ENCODE peak calls at places on chromosomes 11 and 22, in ten cellular contexts. B is HEK293T; V is stimulated activated CD8-positive, alpha-beta memory T cell treated with anti-CD3 and anti-CD28 coated beads, Interleukin-15, amount 100 ng/mL, for 4 hours; J is posterior cingulate gyrus; G is IMR-90; Y is naive thymus-derived CD8-positive, alpha-beta T cell; Z is gastrocnemius medialis; Q is T47D; I is neural crest cell; K is brain pericyte. L is an unnamed sample.

GRCh38 chr11:14644396-14645246 is 1.0 kb downstream of the PDE3B start:
- DNase-seq in B (peak), V (peak), J (peak), G (no peak), Y (peak), Z (no peak), Q (no peak), I (peak), K (no peak), L (peak)

GRCh38 chr22:27075028-27075678 is 417.8 kb downstream of the MIAT start:
- DNase-seq in B (no peak), V (no peak), J (no peak), G (no peak), Y (no peak), Z (no peak), Q (peak), I (no peak), K (no peak), L (no peak)

GRCh38 chr11:69925366-69926196 is 106.4 kb upstream of the FGF3 start:
- DNase-seq in B (no peak), V (no peak), J (no peak), G (peak), Y (no peak), Z (no peak), Q (no peak), I (no peak), K (no peak), L (no peak)

GRCh38 chr22:28977481-28977971 is 84.1 kb downstream of the C22orf31 start:
- DNase-seq in B (no peak), V (no peak), J (no peak), G (no peak), Y (no peak), Z (peak), Q (no peak), I (no peak), K (no peak), L (no peak)

GRCh38 chr11:76209956-76210885 is 3.9 kb upstream of the WNT11 start:
- DNase-seq in B (peak), V (no peak), J (no peak), G (peak), Y (peak), Z (peak), Q (peak), I (peak), K (no peak), L (no peak)

GRCh38 chr11:117259417-117259816 is 26.9 kb downstream of the RNF214 start:
- DNase-seq in B (no peak), V (no peak), J (no peak), G (peak), Y (no peak), Z (no peak), Q (no peak), I (no peak), K (no peak), L (no peak)

GRCh38 chr11:326592-326841 is 5.9 kb upstream of the IFITM3 start:
- DNase-seq in B (no peak), V (no peak), J (no peak), G (no peak), Y (no peak), Z (no peak), Q (no peak), I (no peak), K (no peak), L (no peak)

GRCh38 chr11:18001191-18001590 is 11.7 kb downstream of the SERGEF start:
- DNase-seq in B (no peak), V (no peak), J (no peak), G (peak), Y (no peak), Z (no peak), Q (no peak), I (no peak), K (no peak), L (no peak)

GRCh38 chr11:125933030-125933813 is 12.6 kb upstream of the VSIG10L2 start:
- DNase-seq in B (no peak), V (no peak), J (no peak), G (no peak), Y (no peak), Z (no peak), Q (no peak), I (no peak), K (no peak), L (no peak)

GRCh38 chr11:86952933-86953637 is 2.1 kb downstream of the FZD4 start:
- DNase-seq in B (no peak), V (no peak), J (no peak), G (peak), Y (no peak), Z (peak), Q (no peak), I (no peak), K (no peak), L (no peak)

GRCh38 chr11:122285021-122285420 is 169.0 kb upstream of the BLID start:
- DNase-seq in B (no peak), V (no peak), J (no peak), G (peak), Y (no peak), Z (no peak), Q (no peak), I (no peak), K (no peak), L (no peak)

GRCh38 chr11:14339356-14339755 is 19.6 kb downstream of the RRAS2 start:
- DNase-seq in B (no peak), V (no peak), J (no peak), G (no peak), Y (no peak), Z (no peak), Q (no peak), I (no peak), K (no peak), L (no peak)

GRCh38 chr11:113681711-113682410 is 24.2 kb downstream of the TMPRSS5 start:
- DNase-seq in B (peak), V (no peak), J (no peak), G (no peak), Y (no peak), Z (no peak), Q (no peak), I (no peak), K (no peak), L (no peak)

GRCh38 chr11:76236092-76237026 is 30.1 kb upstream of the WNT11 start:
- DNase-seq in B (peak), V (peak), J (peak), G (peak), Y (no peak), Z (no peak), Q (peak), I (no peak), K (peak), L (no peak)

GRCh38 chr11:5367461-5368074 is 16.0 kb upstream of the OR51M1 start:
- DNase-seq in B (no peak), V (no peak), J (no peak), G (peak), Y (no peak), Z (no peak), Q (no peak), I (no peak), K (no peak), L (no peak)

GRCh38 chr11:60498853-60499252 is 6.3 kb downstream of the MS4A12 start:
- DNase-seq in B (no peak), V (no peak), J (no peak), G (no peak), Y (no peak), Z (no peak), Q (no peak), I (no peak), K (no peak), L (no peak)

GRCh38 chr11:45930031-45930794 is 7.8 kb downstream of the LARGE2 start:
- DNase-seq in B (no peak), V (no peak), J (no peak), G (no peak), Y (peak), Z (no peak), Q (no peak), I (no peak), K (no peak), L (no peak)

GRCh38 chr11:84757711-84758110 is 869.4 kb downstream of the DLG2 start:
- DNase-seq in B (no peak), V (no peak), J (no peak), G (no peak), Y (no peak), Z (no peak), Q (no peak), I (no peak), K (no peak), L (no peak)

GRCh38 chr22:16717699-16718558 is 107.3 kb downstream of the XKR3 start:
- DNase-seq in B (peak), V (no peak), J (no peak), G (no peak), Y (no peak), Z (no peak), Q (peak), I (no peak), K (no peak), L (no peak)

GRCh38 chr22:38766076-38766777 is 10.4 kb upstream of the SUN2 start:
- DNase-seq in B (peak), V (no peak), J (peak), G (peak), Y (no peak), Z (peak), Q (peak), I (peak), K (no peak), L (peak)

GRCh38 chr11:11044137-11044855 is 186.4 kb upstream of the ZBED5 start:
- DNase-seq in B (no peak), V (no peak), J (no peak), G (no peak), Y (no peak), Z (no peak), Q (no peak), I (no peak), K (no peak), L (no peak)

GRCh38 chr11:48001438-48002021 is 21.2 kb downstream of the PTPRJ start:
- DNase-seq in B (no peak), V (peak), J (no peak), G (peak), Y (peak), Z (no peak), Q (no peak), I (no peak), K (peak), L (no peak)

GRCh38 chr11:85826096-85826855 is 15.3 kb upstream of the SYTL2 start:
- DNase-seq in B (peak), V (no peak), J (peak), G (peak), Y (no peak), Z (no peak), Q (peak), I (no peak), K (no peak), L (no peak)

GRCh38 chr22:48898524-48899377 is 928.9 kb downstream of the BRD1 start:
- DNase-seq in B (no peak), V (no peak), J (no peak), G (no peak), Y (no peak), Z (no peak), Q (no peak), I (no peak), K (no peak), L (no peak)

GRCh38 chr22:34567367-34567766 is 498.6 kb upstream of the ISX start:
- DNase-seq in B (no peak), V (no peak), J (no peak), G (no peak), Y (no peak), Z (no peak), Q (no peak), I (no peak), K (no peak), L (no peak)